ENCODE peak calls at places on chromosomes 4 and X, in seven cellular contexts. X, H, E, J, B, W and C are unnamed samples.

GRCh38 chrX:145817666-145818521 is at the start of gene SLITRK2:
- DNase-seq in X (no peak), H (no peak), E (no peak), J (peak), B (peak), W (no peak), C (no peak)

GRCh38 chrX:43973249-43973672 is at the start of gene NDP:
- DNase-seq in X (no peak), H (no peak), E (peak), J (peak), B (no peak), W (peak), C (no peak)

GRCh38 chr4:38949416-38950051 is 81.9 kb downstream of the FAM114A1 start:
- DNase-seq in X (no peak), H (no peak), E (peak), J (no peak), B (peak), W (peak), C (peak)

GRCh38 chr4:2333356-2333841 is 71.5 kb upstream of the MXD4 start:
- DNase-seq in X (no peak), H (peak), E (no peak), J (peak), B (no peak), W (no peak), C (no peak)

GRCh38 chrX:10111364-10112148 is 45.2 kb upstream of the CLCN4 start:
- DNase-seq in X (no peak), H (no peak), E (no peak), J (no peak), B (no peak), W (peak), C (no peak)

GRCh38 chr4:186534056-186534455 is 21.3 kb downstream of the MTNR1A start:
- DNase-seq in X (no peak), H (no peak), E (no peak), J (no peak), B (no peak), W (no peak), C (no peak)

GRCh38 chrX:8043121-8043520 is 115.9 kb upstream of the PNPLA4 start:
- DNase-seq in X (no peak), H (no peak), E (no peak), J (no peak), B (no peak), W (no peak), C (no peak)

GRCh38 chr4:54091637-54092404 is 8.1 kb upstream of the GSX2 start:
- DNase-seq in X (peak), H (peak), E (peak), J (peak), B (peak), W (peak), C (peak)

GRCh38 chr4:82517043-82517442 is 44.7 kb downstream of the TMEM150C start:
- DNase-seq in X (no peak), H (no peak), E (peak), J (no peak), B (peak), W (no peak), C (no peak)

GRCh38 chrX:47384502-47384901 is 14.1 kb downstream of the ZNF157 start:
- DNase-seq in X (peak), H (peak), E (peak), J (peak), B (peak), W (peak), C (peak)

GRCh38 chr4:109998867-109999303 is 86.2 kb downstream of the EGF start:
- DNase-seq in X (no peak), H (peak), E (peak), J (no peak), B (peak), W (peak), C (peak)

GRCh38 chr4:156771171-156771837 is 200.3 kb downstream of the PDGFC start:
- DNase-seq in X (peak), H (peak), E (peak), J (no peak), B (peak), W (peak), C (peak)

GRCh38 chrX:153055827-153056748 is at the start of gene PNMA3:
- DNase-seq in X (no peak), H (no peak), E (no peak), J (peak), B (no peak), W (no peak), C (peak)

GRCh38 chr4:15868065-15868464 is 70.5 kb downstream of the FGFBP1 start:
- DNase-seq in X (no peak), H (no peak), E (peak), J (no peak), B (no peak), W (peak), C (no peak)

GRCh38 chr4:2789351-2789750 is 3.5 kb upstream of the SH3BP2 start:
- DNase-seq in X (no peak), H (no peak), E (no peak), J (no peak), B (no peak), W (no peak), C (no peak)

GRCh38 chr4:108849611-108850406 is 87.0 kb upstream of the ETNPPL start:
- DNase-seq in X (no peak), H (no peak), E (peak), J (no peak), B (peak), W (peak), C (no peak)

GRCh38 chr4:138977525-138977924 is 38.1 kb upstream of the NOCT start:
- DNase-seq in X (no peak), H (no peak), E (no peak), J (peak), B (no peak), W (no peak), C (no peak)

GRCh38 chrX:418927-419729 is 32.4 kb upstream of the PPP2R3B start:
- DNase-seq in X (no peak), H (peak), E (no peak), J (no peak), B (no peak), W (no peak), C (no peak)

GRCh38 chr4:139890810-139891209 is 225.2 kb downstream of the MGST2 start:
- DNase-seq in X (no peak), H (no peak), E (peak), J (no peak), B (peak), W (no peak), C (no peak)

GRCh38 chr4:83548151-83548905 is 12.4 kb downstream of the GPAT3 start:
- DNase-seq in X (no peak), H (no peak), E (peak), J (peak), B (peak), W (peak), C (no peak)

GRCh38 chr4:155197757-155198156 is 10.7 kb upstream of the NPY2R start:
- DNase-seq in X (no peak), H (no peak), E (no peak), J (no peak), B (no peak), W (no peak), C (no peak)